ENCODE peak calls at places on chromosomes 13 and 19, in five cellular contexts. One of them, this sample, is unnamed.

GRCh38 chr13:94065741-94066140 is 413.7 kb downstream of the DCT start:
- DNase-seq in GM04503: no peak
- DNase-seq in testis: no peak
- DNase-seq in fibroblast of the aortic adventitia: no peak
- DNase-seq in DMS153: no peak
- DNase-seq in this sample: no peak

GRCh38 chr13:97431365-97431764 is 2.6 kb upstream of the RAP2A start:
- DNase-seq in GM04503: no peak
- DNase-seq in testis: no peak
- DNase-seq in DMS153: no peak
- DNase-seq in fibroblast of the aortic adventitia: no peak
- DNase-seq in this sample: peak

GRCh38 chr19:18223860-18224524 is 2.2 kb downstream of the PDE4C start:
- DNase-seq in GM04503: no peak
- DNase-seq in testis: peak
- DNase-seq in fibroblast of the aortic adventitia: no peak
- DNase-seq in DMS153: peak
- DNase-seq in this sample: peak

GRCh38 chr19:41934849-41935374 is 6.7 kb upstream of the ERFL start:
- DNase-seq in DMS153: peak
- DNase-seq in testis: peak
- DNase-seq in fibroblast of the aortic adventitia: peak
- DNase-seq in GM04503: no peak
- DNase-seq in this sample: peak

GRCh38 chr13:31965361-31966066 is 66.1 kb upstream of the FRY start:
- DNase-seq in DMS153: no peak
- DNase-seq in fibroblast of the aortic adventitia: peak
- DNase-seq in testis: no peak
- DNase-seq in GM04503: no peak
- DNase-seq in this sample: no peak

GRCh38 chr13:49540552-49540951 is 44.8 kb downstream of the PHF11 start:
- DNase-seq in GM04503: no peak
- DNase-seq in DMS153: no peak
- DNase-seq in fibroblast of the aortic adventitia: peak
- DNase-seq in testis: no peak
- DNase-seq in this sample: no peak

GRCh38 chr19:55258476-55258827 is 365 bp downstream of the PPP6R1 start:
- DNase-seq in fibroblast of the aortic adventitia: no peak
- DNase-seq in GM04503: no peak
- DNase-seq in testis: no peak
- DNase-seq in DMS153: no peak
- DNase-seq in this sample: no peak

GRCh38 chr19:18020212-18021067 is 12.5 kb downstream of the ARRDC2 start:
- DNase-seq in GM04503: no peak
- DNase-seq in testis: peak
- DNase-seq in fibroblast of the aortic adventitia: no peak
- DNase-seq in DMS153: no peak
- DNase-seq in this sample: no peak

GRCh38 chr19:17687857-17688784 is at the start of gene UNC13A:
- DNase-seq in GM04503: no peak
- DNase-seq in testis: peak
- DNase-seq in DMS153: no peak
- DNase-seq in fibroblast of the aortic adventitia: peak
- DNase-seq in this sample: peak

GRCh38 chr13:57470491-57470890 is 161.1 kb upstream of the PCDH17 start:
- DNase-seq in GM04503: no peak
- DNase-seq in DMS153: no peak
- DNase-seq in testis: no peak
- DNase-seq in fibroblast of the aortic adventitia: no peak
- DNase-seq in this sample: no peak

GRCh38 chr19:18123819-18124218 is 26.2 kb downstream of the MAST3 start:
- DNase-seq in GM04503: no peak
- DNase-seq in fibroblast of the aortic adventitia: no peak
- DNase-seq in DMS153: no peak
- DNase-seq in testis: no peak
- DNase-seq in this sample: no peak

GRCh38 chr19:44807652-44808462 is 1.0 kb upstream of the BCAM start:
- DNase-seq in DMS153: no peak
- DNase-seq in GM04503: no peak
- DNase-seq in fibroblast of the aortic adventitia: peak
- DNase-seq in testis: no peak
- DNase-seq in this sample: peak

GRCh38 chr13:40764587-40765403 is 6.2 kb downstream of the MRPS31 start:
- DNase-seq in GM04503: no peak
- DNase-seq in fibroblast of the aortic adventitia: peak
- DNase-seq in testis: no peak
- DNase-seq in DMS153: no peak
- DNase-seq in this sample: no peak

GRCh38 chr19:6092329-6093286 is 17.7 kb downstream of the RFX2 start:
- DNase-seq in GM04503: peak
- DNase-seq in fibroblast of the aortic adventitia: peak
- DNase-seq in testis: peak
- DNase-seq in DMS153: peak
- DNase-seq in this sample: no peak

GRCh38 chr13:113125506-113126264 is 3.1 kb downstream of the F10 start:
- DNase-seq in GM04503: no peak
- DNase-seq in fibroblast of the aortic adventitia: no peak
- DNase-seq in testis: no peak
- DNase-seq in DMS153: no peak
- DNase-seq in this sample: no peak

GRCh38 chr19:38046254-38047047 is 139.4 kb downstream of the SIPA1L3 start:
- DNase-seq in testis: no peak
- DNase-seq in GM04503: no peak
- DNase-seq in fibroblast of the aortic adventitia: no peak
- DNase-seq in DMS153: no peak
- DNase-seq in this sample: no peak

GRCh38 chr19:3034845-3035541 is 5.9 kb upstream of the TLE2 start:
- DNase-seq in DMS153: no peak
- DNase-seq in fibroblast of the aortic adventitia: peak
- DNase-seq in GM04503: peak
- DNase-seq in testis: no peak
- DNase-seq in this sample: peak

GRCh38 chr19:15469513-15470297 is 5.4 kb upstream of the RASAL3 start:
- DNase-seq in DMS153: no peak
- DNase-seq in GM04503: no peak
- DNase-seq in fibroblast of the aortic adventitia: no peak
- DNase-seq in testis: no peak
- DNase-seq in this sample: no peak

GRCh38 chr19:55546822-55547614 is 1.7 kb upstream of the SBK3 start:
- DNase-seq in fibroblast of the aortic adventitia: peak
- DNase-seq in DMS153: no peak
- DNase-seq in GM04503: peak
- DNase-seq in testis: peak
- DNase-seq in this sample: no peak

GRCh38 chr13:61880576-61881283 is 465.1 kb upstream of the PCDH20 start:
- DNase-seq in DMS153: no peak
- DNase-seq in testis: peak
- DNase-seq in fibroblast of the aortic adventitia: no peak
- DNase-seq in GM04503: no peak
- DNase-seq in this sample: no peak

GRCh38 chr19:3046621-3047306 is 15.5 kb downstream of the TLE5 start:
- DNase-seq in GM04503: no peak
- DNase-seq in testis: no peak
- DNase-seq in DMS153: peak
- DNase-seq in fibroblast of the aortic adventitia: no peak
- DNase-seq in this sample: no peak

GRCh38 chr19:31285744-31286143 is 63.5 kb downstream of the TSHZ3 start:
- DNase-seq in DMS153: no peak
- DNase-seq in GM04503: no peak
- DNase-seq in testis: peak
- DNase-seq in fibroblast of the aortic adventitia: peak
- DNase-seq in this sample: no peak

GRCh38 chr13:109783815-109784589 is 2.4 kb downstream of the IRS2 start:
- DNase-seq in testis: no peak
- DNase-seq in DMS153: no peak
- DNase-seq in GM04503: no peak
- DNase-seq in fibroblast of the aortic adventitia: no peak
- DNase-seq in this sample: no peak

GRCh38 chr13:20297181-20297580 is 65.1 kb upstream of the GJB6 start:
- DNase-seq in fibroblast of the aortic adventitia: no peak
- DNase-seq in GM04503: no peak
- DNase-seq in DMS153: no peak
- DNase-seq in testis: no peak
- DNase-seq in this sample: no peak

GRCh38 chr19:54133312-54133956 is 4.1 kb upstream of the CNOT3 start:
- DNase-seq in testis: no peak
- DNase-seq in fibroblast of the aortic adventitia: no peak
- DNase-seq in DMS153: peak
- DNase-seq in GM04503: no peak
- DNase-seq in this sample: no peak

GRCh38 chr19:11705474-11705873 is 33.3 kb downstream of the ZNF823 start:
- DNase-seq in DMS153: no peak
- DNase-seq in fibroblast of the aortic adventitia: no peak
- DNase-seq in GM04503: no peak
- DNase-seq in testis: no peak
- DNase-seq in this sample: no peak

GRCh38 chr13:87123987-87124784 is 547.0 kb upstream of the SLITRK5 start:
- DNase-seq in testis: no peak
- DNase-seq in DMS153: peak
- DNase-seq in fibroblast of the aortic adventitia: peak
- DNase-seq in GM04503: peak
- DNase-seq in this sample: peak

GRCh38 chr19:46704379-46705076 is 12.4 kb downstream of the PRKD2 start:
- DNase-seq in GM04503: no peak
- DNase-seq in testis: peak
- DNase-seq in fibroblast of the aortic adventitia: peak
- DNase-seq in DMS153: no peak
- DNase-seq in this sample: peak

GRCh38 chr19:3450796-3451411 is 29.4 kb downstream of the SMIM24 start:
- DNase-seq in testis: peak
- DNase-seq in fibroblast of the aortic adventitia: peak
- DNase-seq in GM04503: peak
- DNase-seq in DMS153: no peak
- DNase-seq in this sample: peak

GRCh38 chr19:40691421-40692211 is 1.2 kb upstream of the NUMBL start:
- DNase-seq in fibroblast of the aortic adventitia: no peak
- DNase-seq in testis: no peak
- DNase-seq in DMS153: no peak
- DNase-seq in GM04503: no peak
- DNase-seq in this sample: peak

GRCh38 chr19:5178841-5179625 is 161.6 kb downstream of the PTPRS start:
- DNase-seq in fibroblast of the aortic adventitia: no peak
- DNase-seq in testis: no peak
- DNase-seq in DMS153: no peak
- DNase-seq in GM04503: no peak
- DNase-seq in this sample: no peak

GRCh38 chr19:57587529-57587928 is 3.6 kb downstream of the ZIK1 start:
- DNase-seq in fibroblast of the aortic adventitia: peak
- DNase-seq in DMS153: no peak
- DNase-seq in testis: no peak
- DNase-seq in GM04503: peak
- DNase-seq in this sample: no peak

GRCh38 chr19:12774588-12775555 is at the start of gene HOOK2:
- DNase-seq in fibroblast of the aortic adventitia: no peak
- DNase-seq in GM04503: no peak
- DNase-seq in testis: peak
- DNase-seq in DMS153: peak
- DNase-seq in this sample: peak